ENCODE peak calls at places on chromosomes 7 and 10, in four cellular contexts. One of them, this sample, is unnamed.

GRCh38 chr7:86942081-86942480 is 117.4 kb downstream of the ELAPOR2 start:
- DNase-seq in A673: no peak
- DNase-seq in effector memory CD4-positive, alpha-beta T cell: no peak
- DNase-seq in uterus: no peak
- DNase-seq in this sample: peak; percentile 67

GRCh38 chr10:103659674-103660363 is 166.3 kb downstream of the NEURL1 start:
- DNase-seq in uterus: peak; percentile 77
- DNase-seq in A673: peak; percentile 74
- DNase-seq in effector memory CD4-positive, alpha-beta T cell: peak; percentile 25
- DNase-seq in this sample: peak; percentile 84

GRCh38 chr7:665751-666453 is 60.6 kb upstream of the DNAAF5 start:
- DNase-seq in effector memory CD4-positive, alpha-beta T cell: no peak
- DNase-seq in uterus: peak; percentile 60
- DNase-seq in A673: no peak
- DNase-seq in this sample: no peak

GRCh38 chr7:102814025-102814471 is 65.2 kb downstream of the FAM185A start:
- DNase-seq in A673: no peak
- DNase-seq in effector memory CD4-positive, alpha-beta T cell: no peak
- DNase-seq in uterus: no peak
- DNase-seq in this sample: peak; percentile 18

GRCh38 chr7:90816511-90817142 is 220.5 kb downstream of the CDK14 start:
- DNase-seq in effector memory CD4-positive, alpha-beta T cell: no peak
- DNase-seq in A673: peak; percentile 91
- DNase-seq in uterus: no peak
- DNase-seq in this sample: peak; percentile 49

GRCh38 chr10:74071151-74071550 is 73.2 kb downstream of the VCL start:
- DNase-seq in A673: no peak
- DNase-seq in uterus: no peak
- DNase-seq in effector memory CD4-positive, alpha-beta T cell: no peak
- DNase-seq in this sample: no peak

GRCh38 chr7:105581066-105581811 is at the start of gene EFCAB10:
- DNase-seq in A673: peak; percentile 67
- DNase-seq in uterus: no peak
- DNase-seq in effector memory CD4-positive, alpha-beta T cell: no peak
- DNase-seq in this sample: no peak

GRCh38 chr10:121590772-121591171 is 7.5 kb downstream of the FGFR2 start:
- DNase-seq in effector memory CD4-positive, alpha-beta T cell: no peak
- DNase-seq in uterus: no peak
- DNase-seq in A673: no peak
- DNase-seq in this sample: no peak

GRCh38 chr7:71636329-71636728 is 504.4 kb downstream of the GALNT17 start:
- DNase-seq in uterus: no peak
- DNase-seq in A673: no peak
- DNase-seq in effector memory CD4-positive, alpha-beta T cell: no peak
- DNase-seq in this sample: no peak

GRCh38 chr10:78441704-78442103 is 408.0 kb downstream of the RPS24 start:
- DNase-seq in effector memory CD4-positive, alpha-beta T cell: no peak
- DNase-seq in uterus: no peak
- DNase-seq in A673: no peak
- DNase-seq in this sample: no peak

GRCh38 chr10:17335065-17335464 is 107.0 kb downstream of the VIM start:
- DNase-seq in uterus: no peak
- DNase-seq in A673: no peak
- DNase-seq in effector memory CD4-positive, alpha-beta T cell: no peak
- DNase-seq in this sample: no peak

GRCh38 chr7:74002474-74003017 is 25.4 kb upstream of the ELN start:
- DNase-seq in A673: no peak
- DNase-seq in effector memory CD4-positive, alpha-beta T cell: no peak
- DNase-seq in uterus: peak; percentile 41
- DNase-seq in this sample: peak; percentile 96

GRCh38 chr7:77460057-77460486 is 43.9 kb upstream of the GSAP start:
- DNase-seq in effector memory CD4-positive, alpha-beta T cell: no peak
- DNase-seq in A673: no peak
- DNase-seq in uterus: no peak
- DNase-seq in this sample: no peak

GRCh38 chr10:27625452-27626345 is 119.9 kb downstream of the MKX start:
- DNase-seq in effector memory CD4-positive, alpha-beta T cell: no peak
- DNase-seq in uterus: no peak
- DNase-seq in A673: no peak
- DNase-seq in this sample: no peak

GRCh38 chr7:148299877-148300276 is 290.7 kb upstream of the C7orf33 start:
- DNase-seq in A673: no peak
- DNase-seq in effector memory CD4-positive, alpha-beta T cell: no peak
- DNase-seq in uterus: no peak
- DNase-seq in this sample: no peak

GRCh38 chr7:148299335-148299734 is 291.2 kb upstream of the C7orf33 start:
- DNase-seq in A673: no peak
- DNase-seq in effector memory CD4-positive, alpha-beta T cell: no peak
- DNase-seq in uterus: no peak
- DNase-seq in this sample: no peak

GRCh38 chr7:148304456-148304855 is 286.1 kb upstream of the C7orf33 start:
- DNase-seq in A673: no peak
- DNase-seq in uterus: no peak
- DNase-seq in effector memory CD4-positive, alpha-beta T cell: no peak
- DNase-seq in this sample: no peak

GRCh38 chr7:148306759-148307158 is 283.8 kb upstream of the C7orf33 start:
- DNase-seq in uterus: no peak
- DNase-seq in effector memory CD4-positive, alpha-beta T cell: no peak
- DNase-seq in A673: no peak
- DNase-seq in this sample: no peak

GRCh38 chr7:148303295-148304013 is 287.1 kb upstream of the C7orf33 start:
- DNase-seq in A673: peak; percentile 97
- DNase-seq in effector memory CD4-positive, alpha-beta T cell: no peak
- DNase-seq in uterus: peak; percentile 73
- DNase-seq in this sample: no peak
- H3K4me3 ChIP-seq in A673: no peak overlapping the region
- H3K4me3 ChIP-seq in effector memory CD4-positive, alpha-beta T cell: no peak overlapping the region
- H3K4me3 ChIP-seq in uterus: no peak overlapping the region
- H3K4me3 ChIP-seq in this sample: no peak overlapping the region

GRCh38 chr7:143384148-143384547 is 3.0 kb downstream of the ZYX start:
- DNase-seq in uterus: no peak
- DNase-seq in effector memory CD4-positive, alpha-beta T cell: no peak
- DNase-seq in A673: no peak
- DNase-seq in this sample: no peak
- H3K27ac ChIP-seq in uterus: peak overlapping the region; percentile 99
- H3K27ac ChIP-seq in effector memory CD4-positive, alpha-beta T cell: peak overlapping the region; percentile 22
- H3K27ac ChIP-seq in A673: no peak overlapping the region
- H3K27ac ChIP-seq in this sample: no peak overlapping the region

GRCh38 chr10:88975377-88975720 is 15.2 kb upstream of the FAS start:
- DNase-seq in A673: no peak
- DNase-seq in uterus: no peak
- DNase-seq in effector memory CD4-positive, alpha-beta T cell: no peak
- DNase-seq in this sample: no peak

GRCh38 chr10:88974012-88974411 is 16.6 kb upstream of the FAS start:
- DNase-seq in effector memory CD4-positive, alpha-beta T cell: no peak
- DNase-seq in uterus: no peak
- DNase-seq in A673: no peak
- DNase-seq in this sample: no peak

GRCh38 chr10:88978463-88978862 is 12.1 kb upstream of the FAS start:
- DNase-seq in effector memory CD4-positive, alpha-beta T cell: no peak
- DNase-seq in uterus: no peak
- DNase-seq in A673: no peak
- DNase-seq in this sample: no peak

GRCh38 chr10:88971668-88972067 is 18.9 kb upstream of the FAS start:
- DNase-seq in A673: no peak
- DNase-seq in effector memory CD4-positive, alpha-beta T cell: no peak
- DNase-seq in uterus: peak; percentile 40
- DNase-seq in this sample: no peak

DNA sequence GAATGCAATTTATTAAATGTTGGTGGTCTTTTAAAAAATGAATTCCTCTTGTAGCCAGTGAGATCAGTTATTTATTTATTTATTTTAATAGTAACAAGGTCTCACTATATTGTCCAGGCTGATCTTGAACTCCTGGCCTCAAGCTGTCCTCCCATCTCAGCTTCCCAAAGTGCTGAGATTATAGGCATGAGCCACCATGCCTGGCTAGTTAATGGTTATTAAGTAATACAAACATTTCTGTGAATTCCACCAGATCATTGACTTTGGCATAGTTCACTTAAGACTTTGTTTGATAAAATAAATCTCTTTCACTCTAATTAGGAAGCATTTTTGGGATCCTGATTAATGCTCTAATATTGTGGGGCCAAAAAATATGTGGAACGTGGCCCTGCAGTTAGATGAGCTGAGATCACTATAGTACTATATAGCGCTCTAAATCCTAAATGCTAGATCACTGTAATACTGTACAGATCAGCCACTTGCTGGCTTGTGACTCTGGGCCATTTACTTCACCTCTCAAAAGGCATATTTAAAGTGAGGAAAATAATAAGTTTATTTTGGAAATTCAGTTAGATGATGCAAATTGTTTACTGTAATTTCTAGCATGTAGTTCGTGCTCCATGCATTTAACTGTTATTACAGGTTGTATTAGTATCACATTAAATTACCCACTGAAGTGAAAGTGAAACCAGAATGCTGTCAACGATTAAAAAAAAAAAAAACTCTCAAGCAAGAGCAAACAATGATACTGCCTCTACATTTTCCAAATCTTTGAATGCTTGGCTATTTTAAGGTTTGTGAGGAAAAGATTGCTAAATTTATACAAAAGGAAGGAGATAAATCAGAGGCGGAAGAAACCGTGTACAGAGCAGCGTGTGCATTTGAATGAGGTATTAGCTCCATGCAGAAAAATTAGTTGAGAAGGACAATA is 15.9 kb upstream of the FAS start:
- DNase-seq in effector memory CD4-positive, alpha-beta T cell: no peak
- DNase-seq in A673: no peak
- DNase-seq in uterus: no peak
- DNase-seq in this sample: peak; percentile 73
- H3K4me3 ChIP-seq in effector memory CD4-positive, alpha-beta T cell: peak overlapping the region; percentile 53
- H3K4me3 ChIP-seq in A673: peak overlapping the region; percentile 47
- H3K4me3 ChIP-seq in uterus: peak overlapping the region; percentile 33
- H3K4me3 ChIP-seq in this sample: peak overlapping the region; percentile 40

DNA sequence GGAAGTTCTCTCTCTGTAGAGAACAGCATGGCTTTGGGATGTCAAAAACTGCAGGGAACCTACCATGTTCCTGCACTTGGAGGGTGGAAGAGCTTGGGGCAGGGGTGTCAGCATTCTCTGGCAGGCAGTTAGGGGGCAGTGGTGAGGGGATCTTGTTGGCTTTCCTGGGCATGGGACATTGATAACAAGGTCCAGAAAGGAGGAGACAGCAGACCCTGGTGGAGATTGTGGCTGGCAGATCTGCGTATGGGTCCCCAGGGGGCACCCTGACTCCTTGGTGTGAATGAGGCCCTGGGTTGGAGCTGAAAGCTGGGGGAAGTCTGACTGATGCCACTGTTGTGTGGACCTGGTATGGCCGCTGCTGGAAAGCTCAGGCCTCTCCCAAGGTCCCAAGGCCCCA is 22.9 kb upstream of the CAMK2B start:
- DNase-seq in uterus: no peak
- DNase-seq in A673: peak; percentile 49
- DNase-seq in effector memory CD4-positive, alpha-beta T cell: no peak
- DNase-seq in this sample: peak; percentile 63
- H3K27ac ChIP-seq in uterus: no peak overlapping the region
- H3K27ac ChIP-seq in A673: no peak overlapping the region
- H3K27ac ChIP-seq in effector memory CD4-positive, alpha-beta T cell: no peak overlapping the region
- H3K27ac ChIP-seq in this sample: no peak overlapping the region

DNA sequence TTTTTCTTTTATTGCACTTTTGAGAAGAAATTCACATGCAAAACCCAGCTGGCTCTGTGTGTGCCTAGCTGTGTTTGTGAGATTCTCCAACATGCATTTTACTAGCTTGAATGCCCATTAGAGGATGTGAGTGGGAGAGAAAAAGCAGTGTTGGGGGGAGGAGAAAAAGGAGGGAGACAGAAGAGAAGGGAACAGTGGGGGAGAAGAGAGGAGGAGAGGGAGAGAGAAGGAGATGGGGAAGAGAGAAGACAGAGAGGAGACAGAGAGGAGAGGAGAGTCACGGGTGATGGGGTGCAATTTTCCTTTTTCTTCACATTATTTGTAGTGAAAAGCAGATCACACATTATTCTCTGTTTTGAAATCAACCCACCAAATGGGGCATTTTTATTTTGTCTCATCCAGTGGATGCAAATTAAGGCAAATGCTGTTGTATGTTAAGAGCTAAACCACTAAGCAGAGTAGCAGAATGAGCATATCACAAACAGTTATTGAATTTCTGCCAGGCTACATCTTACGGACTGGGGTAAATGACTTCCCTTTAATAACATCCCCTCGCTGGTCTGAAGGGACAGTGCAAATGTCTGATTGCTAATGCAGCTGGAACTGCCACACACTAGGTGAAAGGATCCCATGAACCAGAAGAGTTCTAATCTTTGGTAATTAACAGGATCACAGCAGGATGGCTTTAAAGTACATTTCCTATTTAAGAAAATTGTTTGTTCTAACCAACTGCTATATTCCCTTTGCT is 870 bp downstream of the LRRN3 start:
- DNase-seq in effector memory CD4-positive, alpha-beta T cell: no peak
- DNase-seq in A673: no peak
- DNase-seq in uterus: no peak
- DNase-seq in this sample: no peak
- H3K4me3 ChIP-seq in effector memory CD4-positive, alpha-beta T cell: peak overlapping the region; percentile 5
- H3K4me3 ChIP-seq in A673: no peak overlapping the region
- H3K4me3 ChIP-seq in uterus: peak overlapping the region; percentile 28
- H3K4me3 ChIP-seq in this sample: no peak overlapping the region

DNA sequence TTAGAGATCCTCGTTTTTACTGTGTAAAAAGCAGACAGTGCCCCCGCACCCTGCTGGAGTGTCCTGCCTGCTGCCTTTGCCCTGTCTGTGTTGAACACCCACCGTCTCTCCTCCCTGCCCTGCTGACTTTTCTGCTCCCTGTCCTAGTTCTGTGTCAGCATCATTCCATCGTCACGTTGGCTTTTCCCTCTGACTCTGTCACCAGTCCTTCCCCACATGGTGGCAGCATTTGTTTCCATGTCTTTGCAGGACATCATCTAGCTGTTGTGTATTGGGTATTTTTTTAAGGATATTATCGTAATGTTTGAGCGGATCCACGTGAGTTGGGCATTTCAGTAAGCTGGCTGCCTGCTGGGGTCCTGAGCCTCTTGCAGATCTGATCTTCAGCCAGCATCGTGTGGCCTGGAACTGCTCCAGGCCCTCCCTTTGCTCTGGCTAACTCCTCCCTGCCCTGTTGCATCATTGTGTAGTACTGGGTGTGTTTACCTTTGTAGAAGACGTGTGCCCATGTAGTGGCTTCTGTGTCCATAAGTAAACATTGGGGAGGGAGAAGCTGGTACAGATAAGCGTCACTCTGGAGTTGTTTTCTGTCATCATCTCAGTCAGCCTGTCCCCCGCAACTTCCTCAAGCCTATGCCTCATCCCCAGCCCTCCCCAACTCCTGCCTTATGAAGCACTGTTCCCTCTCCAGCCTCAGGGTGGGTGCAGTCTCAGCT is 44.2 kb downstream of the TRRAP start:
- DNase-seq in A673: no peak
- DNase-seq in effector memory CD4-positive, alpha-beta T cell: no peak
- DNase-seq in uterus: peak; percentile 49
- DNase-seq in this sample: no peak
- H3K27ac ChIP-seq in A673: no peak overlapping the region
- H3K27ac ChIP-seq in effector memory CD4-positive, alpha-beta T cell: no peak overlapping the region
- H3K27ac ChIP-seq in uterus: no peak overlapping the region
- H3K27ac ChIP-seq in this sample: no peak overlapping the region

This sample was measured in SJSA1.